ENCODE peak calls at places on chromosomes 12 and 14, in five cellular contexts. H is sigmoid colon, K is cardiac fibroblast, B is iris pigment epithelial cell, L is RWPE2. X is an unnamed sample.

GRCh38 chr14:100557658-100558057 is 29.6 kb downstream of the BEGAIN start:
- DNase-seq in H (no peak), K (no peak), B (no peak), L (no peak), X (peak)

GRCh38 chr12:11540156-11540555 is 109.3 kb upstream of the ETV6 start:
- DNase-seq in H (no peak), K (no peak), B (no peak), L (no peak), X (no peak)

GRCh38 chr12:39905152-39905551 is 200.7 kb downstream of the SLC2A13 start:
- DNase-seq in H (peak), K (peak), B (peak), L (no peak), X (peak)

GRCh38 chr14:61065671-61066070 is 84.6 kb downstream of the SLC38A6 start:
- DNase-seq in H (no peak), K (no peak), B (no peak), L (no peak), X (no peak)

GRCh38 chr14:96693986-96694385 is 103.2 kb upstream of the VRK1 start:
- DNase-seq in H (no peak), K (no peak), B (no peak), L (no peak), X (no peak)

GRCh38 chr14:50067723-50068495 is 48.5 kb downstream of the VCPKMT start:
- DNase-seq in H (no peak), K (peak), B (peak), L (no peak), X (peak)

GRCh38 chr12:47067778-47068431 is 11.5 kb upstream of the PCED1B start:
- DNase-seq in H (no peak), K (no peak), B (no peak), L (no peak), X (no peak)

GRCh38 chr12:54287316-54288157 is 7.0 kb downstream of the HNRNPA1 start:
- DNase-seq in H (no peak), K (no peak), B (no peak), L (no peak), X (no peak)

GRCh38 chr12:26037615-26038180 is 79.2 kb downstream of the RASSF8 start:
- DNase-seq in H (no peak), K (no peak), B (no peak), L (no peak), X (no peak)

GRCh38 chr14:100618763-100619320 is 31.6 kb upstream of the BEGAIN start:
- DNase-seq in H (peak), K (no peak), B (no peak), L (peak), X (no peak)

GRCh38 chr12:96047621-96048211 is 12.3 kb upstream of the LTA4H start:
- DNase-seq in H (peak), K (peak), B (peak), L (no peak), X (peak)

GRCh38 chr12:91023326-91024004 is 18.7 kb upstream of the EPYC start:
- DNase-seq in H (no peak), K (peak), B (peak), L (no peak), X (peak)

GRCh38 chr14:71532349-71532748 is 399.9 kb upstream of the RGS6 start:
- DNase-seq in H (no peak), K (peak), B (peak), L (no peak), X (peak)

GRCh38 chr12:130478786-130479185 is 141.1 kb downstream of the PIWIL1 start:
- DNase-seq in H (no peak), K (no peak), B (no peak), L (peak), X (no peak)

GRCh38 chr12:89661706-89662330 is 46.8 kb downstream of the ATP2B1 start:
- DNase-seq in H (no peak), K (no peak), B (no peak), L (no peak), X (no peak)

GRCh38 chr14:64572721-64573508 is 23.2 kb downstream of the PPP1R36 start:
- DNase-seq in H (peak), K (no peak), B (no peak), L (no peak), X (peak)

GRCh38 chr12:128449146-128449894 is 182.3 kb downstream of the TMEM132C start:
- DNase-seq in H (no peak), K (no peak), B (peak), L (no peak), X (no peak)

GRCh38 chr12:132004946-132005345 is 55.2 kb downstream of the EP400 start:
- DNase-seq in H (no peak), K (no peak), B (no peak), L (no peak), X (no peak)

GRCh38 chr12:131830335-131831020 is 2.3 kb downstream of the MMP17 start:
- DNase-seq in H (peak), K (peak), B (peak), L (peak), X (peak)

GRCh38 chr14:65413739-65414045 is 1.2 kb downstream of the FUT8 start:
- DNase-seq in H (no peak), K (peak), B (no peak), L (no peak), X (no peak)

GRCh38 chr14:91154851-91155625 is 41.2 kb downstream of the DGLUCY start:
- DNase-seq in H (peak), K (peak), B (peak), L (no peak), X (peak)

GRCh38 chr12:130026608-130027176 is 122.9 kb upstream of the TMEM132D start:
- DNase-seq in H (no peak), K (peak), B (peak), L (no peak), X (no peak)

X was measured in astrocyte.